ENCODE peak calls at places on chromosomes 5 and 9, in eight cellular contexts. D, B, G, X, R, O, F and A are unnamed samples.
A peak's percentile ranks its signal among the peaks of the same experiment; 100 is the strongest.

GRCh38 chr5:32098291-32098690 is 75.8 kb downstream of the GOLPH3 start:
- ATAC-seq in B (no peak), G (no peak), D (no peak), R (no peak), F (no peak), O (peak; percentile 62), X (peak; percentile 10), A (no peak)

GRCh38 chr9:91555132-91555531 is 131.5 kb upstream of the NFIL3 start:
- ATAC-seq in O (no peak), B (no peak), X (no peak), F (no peak), D (no peak), R (no peak), G (no peak), A (no peak)

GRCh38 chr5:30384171-30384570 is 809.3 kb upstream of the CDH6 start:
- ATAC-seq in X (no peak), G (no peak), D (no peak), R (no peak), B (no peak), O (no peak), F (no peak), A (no peak)

GRCh38 chr9:131475956-131476776 is 26.6 kb upstream of the POMT1 start:
- ATAC-seq in G (peak; percentile 54), F (no peak), O (peak; percentile 57), X (peak; percentile 54), D (peak; percentile 39), R (peak; percentile 33), B (peak; percentile 79), A (no peak)

GRCh38 chr5:151243127-151243526 is 9.9 kb upstream of the GM2A start:
- ATAC-seq in D (no peak), O (no peak), X (no peak), R (no peak), B (no peak), G (no peak), F (no peak), A (no peak)

GRCh38 chr5:54663876-54664275 is 146.3 kb downstream of the SNX18 start:
- ATAC-seq in G (no peak), F (no peak), X (no peak), R (no peak), D (no peak), O (no peak), B (no peak), A (peak; percentile 82)

GRCh38 chr5:119363936-119364335 is 8.1 kb downstream of the TNFAIP8 start:
- ATAC-seq in F (no peak), R (peak; percentile 39), G (no peak), B (no peak), X (no peak), D (no peak), O (no peak), A (no peak)

GRCh38 chr5:76849767-76850291 is at the start of gene S100Z:
- ATAC-seq in R (no peak), D (no peak), B (peak; percentile 98), X (peak; percentile 49), F (no peak), G (no peak), O (no peak), A (no peak)

GRCh38 chr5:92629000-92629399 is 952.0 kb downstream of the NR2F1-AS1 start:
- ATAC-seq in D (no peak), R (no peak), F (no peak), O (no peak), X (no peak), G (no peak), B (no peak), A (no peak)

GRCh38 chr5:37044120-37044519 is 167.6 kb downstream of the NIPBL start:
- ATAC-seq in D (no peak), G (no peak), F (no peak), O (no peak), X (no peak), R (no peak), B (no peak), A (no peak)

GRCh38 chr5:119341452-119342349 is 14.1 kb upstream of the TNFAIP8 start:
- ATAC-seq in F (peak; percentile 21), O (no peak), X (no peak), B (no peak), D (no peak), R (peak; percentile 57), G (no peak), A (no peak)

GRCh38 chr5:169302491-169303118 is 1.7 kb upstream of the SLIT3 start:
- ATAC-seq in R (peak; percentile 90), G (peak; percentile 44), O (peak; percentile 15), F (peak; percentile 31), X (peak; percentile 84), D (peak; percentile 89), B (peak; percentile 94), A (peak; percentile 29)

GRCh38 chr5:104048231-104048630 is 485.6 kb upstream of the NUDT12 start:
- ATAC-seq in D (no peak), O (no peak), R (peak; percentile 85), G (no peak), B (no peak), F (no peak), X (no peak), A (no peak)

GRCh38 chr5:57774439-57774838 is 291.8 kb upstream of the ACTBL2 start:
- ATAC-seq in D (no peak), B (no peak), O (no peak), G (no peak), X (no peak), R (no peak), F (no peak), A (no peak)

GRCh38 chr9:76373173-76373771 is 21.0 kb downstream of the RFK start:
- ATAC-seq in R (peak; percentile 40), G (no peak), D (no peak), F (peak; percentile 52), X (peak; percentile 95), B (no peak), O (no peak), A (peak; percentile 79)

GRCh38 chr5:67537439-67538342 is 341.1 kb upstream of the CD180 start:
- ATAC-seq in B (no peak), G (no peak), O (no peak), R (no peak), F (no peak), D (no peak), X (no peak), A (peak; percentile 57)

GRCh38 chr5:36301858-36302603 is at the start of gene RANBP3L:
- ATAC-seq in D (no peak), X (peak; percentile 48), O (peak; percentile 53), F (peak; percentile 73), G (peak; percentile 72), R (peak; percentile 81), B (peak; percentile 70), A (peak; percentile 82)

GRCh38 chr9:130741831-130742449 is 48.4 kb downstream of the EXOSC2 start:
- ATAC-seq in O (no peak), G (no peak), R (no peak), B (no peak), X (no peak), D (peak; percentile 77), F (no peak), A (no peak)

GRCh38 chr5:142716963-142717362 is 31.1 kb upstream of the FGF1 start:
- ATAC-seq in B (peak; percentile 73), F (no peak), G (peak; percentile 83), D (peak; percentile 86), X (peak; percentile 85), R (peak; percentile 80), O (peak; percentile 80), A (no peak)

GRCh38 chr5:35869705-35870277 is 13.1 kb downstream of the IL7R start:
- ATAC-seq in F (no peak), B (no peak), D (no peak), X (no peak), G (no peak), O (no peak), R (peak; percentile 80), A (no peak)

GRCh38 chr9:27535701-27536118 is 6.1 kb upstream of the MOB3B start:
- ATAC-seq in D (peak; percentile 78), G (no peak), X (peak; percentile 57), F (no peak), B (peak; percentile 91), R (peak; percentile 79), O (peak; percentile 98), A (no peak)
- TF ChIP-seq CTCF in D (peak; percentile 26), G (no peak), X (no peak), F (peak; percentile 20), B (peak; percentile 48), R (peak; percentile 47), O (peak; percentile 85), A (no peak)

GRCh38 chr5:39760385-39761198 is 335.8 kb upstream of the DAB2 start:
- ATAC-seq in O (no peak), R (no peak), X (no peak), G (no peak), F (no peak), D (no peak), B (no peak), A (peak; percentile 93)
- TF ChIP-seq POLR2AphosphoS5 in O (no peak), R (no peak), X (no peak), G (no peak), F (no peak), D (no peak), B (no peak), A (peak; percentile 28)

GRCh38 chr9:68685213-68685612 is 19.8 kb upstream of the PIP5K1B start:
- ATAC-seq in B (no peak), G (no peak), O (no peak), X (peak; percentile 53), F (no peak), D (peak; percentile 17), R (no peak), A (no peak)

GRCh38 chr9:68690088-68690487 is 15.0 kb upstream of the PIP5K1B start:
- ATAC-seq in X (peak; percentile 32), O (peak; percentile 72), B (peak; percentile 20), D (no peak), R (no peak), F (peak; percentile 84), G (no peak), A (peak; percentile 34)

GRCh38 chr9:68683433-68683832 is 21.6 kb upstream of the PIP5K1B start:
- ATAC-seq in O (no peak), D (no peak), X (no peak), B (no peak), F (no peak), G (no peak), R (peak; percentile 19), A (no peak)

DNA sequence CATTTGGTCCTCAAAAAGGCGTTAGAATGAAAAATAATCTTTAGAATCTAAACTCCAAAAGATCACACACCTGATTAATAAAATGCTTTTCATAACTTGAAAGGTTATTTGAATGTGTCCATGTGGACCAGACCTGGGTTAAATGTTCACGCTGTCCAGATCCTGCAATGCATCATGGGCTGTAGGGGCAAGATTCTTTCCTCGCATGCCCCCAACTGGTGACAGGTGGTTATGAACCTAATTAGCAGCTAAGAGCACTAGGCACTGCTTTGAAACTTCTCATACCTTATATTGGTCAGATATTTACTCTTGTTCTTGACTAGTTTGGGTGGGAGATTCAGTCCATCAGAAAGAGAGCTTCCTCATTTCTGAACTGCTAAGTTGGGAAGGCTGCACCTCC is 19.3 kb upstream of the PIP5K1B start:
- ATAC-seq in R (peak; percentile 99), D (peak; percentile 99), F (peak; percentile 71), O (peak; percentile 84), X (peak; percentile 93), G (no peak), B (peak; percentile 99), A (no peak)
- TF ChIP-seq CTCF in R (peak; percentile 77), D (peak; percentile 64), F (peak; percentile 41), O (peak; percentile 80), X (peak; percentile 69), G (peak; percentile 43), B (peak; percentile 72), A (peak; percentile 32)

DNA sequence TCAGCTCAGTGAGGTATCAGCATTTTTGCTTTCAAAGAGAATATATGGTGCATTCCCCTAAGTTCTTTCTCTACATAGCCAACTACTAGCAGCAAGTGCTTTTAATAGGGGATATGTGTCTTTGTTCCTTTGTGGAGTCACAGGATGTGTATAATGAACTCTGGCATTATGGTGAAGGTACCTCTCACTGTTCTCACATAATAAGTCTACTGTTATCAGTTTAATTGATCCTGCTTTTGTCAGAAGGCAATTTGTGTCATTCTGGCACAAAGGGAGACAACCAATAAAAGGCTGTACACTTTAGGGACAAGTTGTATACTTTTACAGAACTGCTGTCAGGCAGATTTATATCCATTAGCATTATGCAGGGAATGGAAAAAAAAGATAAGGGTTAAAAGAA is 531.4 kb upstream of the RIOK2 start:
- ATAC-seq in G (no peak), O (no peak), X (no peak), R (no peak), B (no peak), F (no peak), D (no peak), A (no peak)
- TF ChIP-seq POLR2AphosphoS5 in G (no peak), O (no peak), X (no peak), R (no peak), B (no peak), F (no peak), D (no peak), A (no peak)